ENCODE peak calls at places on chromosomes 13 and 19, in eight cellular contexts. One of them, this sample, is unnamed.

GRCh38 chr13:20713751-20714150 is 10.3 kb downstream of the IL17D start:
- DNase-seq in naive B cell: no peak
- DNase-seq in NCI-H1092 treated with DMSO at 0.1 percent for 48 hours: no peak
- DNase-seq in ELF-1: no peak
- DNase-seq in stimulated activated CD4-positive, alpha-beta T cell treated with anti-CD3 and anti-CD28 coated beads, Interleukin-2, amount 100 ng/mL, for 24 hours: no peak
- DNase-seq in ELR: peak; percentile 80
- DNase-seq in cardiac fibroblast: peak; percentile 52
- DNase-seq in GM12865: no peak
- DNase-seq in this sample: no peak

GRCh38 chr19:3738477-3739220 is 22.8 kb downstream of the APBA3 start:
- DNase-seq in naive B cell: no peak
- DNase-seq in NCI-H1092 treated with DMSO at 0.1 percent for 48 hours: no peak
- DNase-seq in ELF-1: no peak
- DNase-seq in stimulated activated CD4-positive, alpha-beta T cell treated with anti-CD3 and anti-CD28 coated beads, Interleukin-2, amount 100 ng/mL, for 24 hours: no peak
- DNase-seq in ELR: no peak
- DNase-seq in cardiac fibroblast: no peak
- DNase-seq in GM12865: no peak
- DNase-seq in this sample: no peak

GRCh38 chr13:103356226-103356864 is 290.1 kb upstream of the SLC10A2 start:
- DNase-seq in naive B cell: no peak
- DNase-seq in NCI-H1092 treated with DMSO at 0.1 percent for 48 hours: no peak
- DNase-seq in ELF-1: no peak
- DNase-seq in stimulated activated CD4-positive, alpha-beta T cell treated with anti-CD3 and anti-CD28 coated beads, Interleukin-2, amount 100 ng/mL, for 24 hours: no peak
- DNase-seq in ELR: no peak
- DNase-seq in cardiac fibroblast: no peak
- DNase-seq in GM12865: no peak
- DNase-seq in this sample: no peak

GRCh38 chr13:90732049-90732448 is 615.4 kb upstream of the MIR17HG start:
- DNase-seq in naive B cell: no peak
- DNase-seq in NCI-H1092 treated with DMSO at 0.1 percent for 48 hours: no peak
- DNase-seq in ELF-1: peak; percentile 19
- DNase-seq in stimulated activated CD4-positive, alpha-beta T cell treated with anti-CD3 and anti-CD28 coated beads, Interleukin-2, amount 100 ng/mL, for 24 hours: no peak
- DNase-seq in ELR: no peak
- DNase-seq in cardiac fibroblast: no peak
- DNase-seq in GM12865: peak; percentile 0
- DNase-seq in this sample: no peak

GRCh38 chr19:49343127-49343526 is 7.9 kb downstream of the CD37 start:
- DNase-seq in naive B cell: no peak
- DNase-seq in NCI-H1092 treated with DMSO at 0.1 percent for 48 hours: no peak
- DNase-seq in ELF-1: no peak
- DNase-seq in stimulated activated CD4-positive, alpha-beta T cell treated with anti-CD3 and anti-CD28 coated beads, Interleukin-2, amount 100 ng/mL, for 24 hours: no peak
- DNase-seq in ELR: no peak
- DNase-seq in cardiac fibroblast: no peak
- DNase-seq in GM12865: peak; percentile 50
- DNase-seq in this sample: no peak

GRCh38 chr13:42246541-42246940 is 25.4 kb upstream of the AKAP11 start:
- DNase-seq in naive B cell: no peak
- DNase-seq in NCI-H1092 treated with DMSO at 0.1 percent for 48 hours: no peak
- DNase-seq in ELF-1: no peak
- DNase-seq in stimulated activated CD4-positive, alpha-beta T cell treated with anti-CD3 and anti-CD28 coated beads, Interleukin-2, amount 100 ng/mL, for 24 hours: no peak
- DNase-seq in ELR: no peak
- DNase-seq in cardiac fibroblast: no peak
- DNase-seq in GM12865: no peak
- DNase-seq in this sample: no peak

GRCh38 chr13:112348642-112349345 is 27.4 kb upstream of the SPACA7 start:
- DNase-seq in naive B cell: no peak
- DNase-seq in NCI-H1092 treated with DMSO at 0.1 percent for 48 hours: peak; percentile 5
- DNase-seq in ELF-1: no peak
- DNase-seq in stimulated activated CD4-positive, alpha-beta T cell treated with anti-CD3 and anti-CD28 coated beads, Interleukin-2, amount 100 ng/mL, for 24 hours: no peak
- DNase-seq in ELR: no peak
- DNase-seq in cardiac fibroblast: no peak
- DNase-seq in GM12865: no peak
- DNase-seq in this sample: no peak

GRCh38 chr13:114065141-114065925 is 67.1 kb downstream of the RASA3 start:
- DNase-seq in naive B cell: peak; percentile 47
- DNase-seq in NCI-H1092 treated with DMSO at 0.1 percent for 48 hours: peak; percentile 51
- DNase-seq in ELF-1: peak; percentile 93
- DNase-seq in stimulated activated CD4-positive, alpha-beta T cell treated with anti-CD3 and anti-CD28 coated beads, Interleukin-2, amount 100 ng/mL, for 24 hours: peak; percentile 82
- DNase-seq in ELR: peak; percentile 98
- DNase-seq in cardiac fibroblast: peak; percentile 97
- DNase-seq in GM12865: peak; percentile 79
- DNase-seq in this sample: peak; percentile 34

GRCh38 chr19:35853038-35853756 is 893 bp upstream of the NPHS1 start:
- DNase-seq in naive B cell: no peak
- DNase-seq in NCI-H1092 treated with DMSO at 0.1 percent for 48 hours: no peak
- DNase-seq in ELF-1: no peak
- DNase-seq in stimulated activated CD4-positive, alpha-beta T cell treated with anti-CD3 and anti-CD28 coated beads, Interleukin-2, amount 100 ng/mL, for 24 hours: no peak
- DNase-seq in ELR: no peak
- DNase-seq in cardiac fibroblast: no peak
- DNase-seq in GM12865: no peak
- DNase-seq in this sample: no peak

GRCh38 chr19:8209111-8209964 is at the start of gene CERS4:
- DNase-seq in naive B cell: peak; percentile 90
- DNase-seq in NCI-H1092 treated with DMSO at 0.1 percent for 48 hours: peak; percentile 47
- DNase-seq in ELF-1: no peak
- DNase-seq in stimulated activated CD4-positive, alpha-beta T cell treated with anti-CD3 and anti-CD28 coated beads, Interleukin-2, amount 100 ng/mL, for 24 hours: peak; percentile 82
- DNase-seq in ELR: peak; percentile 24
- DNase-seq in cardiac fibroblast: peak; percentile 73
- DNase-seq in GM12865: peak; percentile 81
- DNase-seq in this sample: peak; percentile 94

GRCh38 chr19:6529937-6530384 is 865 bp upstream of the TNFSF9 start:
- DNase-seq in naive B cell: no peak
- DNase-seq in NCI-H1092 treated with DMSO at 0.1 percent for 48 hours: no peak
- DNase-seq in ELF-1: no peak
- DNase-seq in stimulated activated CD4-positive, alpha-beta T cell treated with anti-CD3 and anti-CD28 coated beads, Interleukin-2, amount 100 ng/mL, for 24 hours: no peak
- DNase-seq in ELR: no peak
- DNase-seq in cardiac fibroblast: no peak
- DNase-seq in GM12865: no peak
- DNase-seq in this sample: no peak

GRCh38 chr19:10670187-10670586 is 16.0 kb downstream of the ILF3 start:
- DNase-seq in naive B cell: no peak
- DNase-seq in NCI-H1092 treated with DMSO at 0.1 percent for 48 hours: no peak
- DNase-seq in ELF-1: no peak
- DNase-seq in stimulated activated CD4-positive, alpha-beta T cell treated with anti-CD3 and anti-CD28 coated beads, Interleukin-2, amount 100 ng/mL, for 24 hours: no peak
- DNase-seq in ELR: no peak
- DNase-seq in cardiac fibroblast: no peak
- DNase-seq in GM12865: no peak
- DNase-seq in this sample: no peak

GRCh38 chr13:28099396-28100148 is 804 bp downstream of the FLT3 start:
- DNase-seq in naive B cell: peak; percentile 1
- DNase-seq in NCI-H1092 treated with DMSO at 0.1 percent for 48 hours: no peak
- DNase-seq in ELF-1: peak; percentile 4
- DNase-seq in stimulated activated CD4-positive, alpha-beta T cell treated with anti-CD3 and anti-CD28 coated beads, Interleukin-2, amount 100 ng/mL, for 24 hours: no peak
- DNase-seq in ELR: no peak
- DNase-seq in cardiac fibroblast: no peak
- DNase-seq in GM12865: no peak
- DNase-seq in this sample: no peak

GRCh38 chr19:23002690-23003422 is at the start of gene ZNF728:
- DNase-seq in naive B cell: no peak
- DNase-seq in NCI-H1092 treated with DMSO at 0.1 percent for 48 hours: no peak
- DNase-seq in ELF-1: no peak
- DNase-seq in stimulated activated CD4-positive, alpha-beta T cell treated with anti-CD3 and anti-CD28 coated beads, Interleukin-2, amount 100 ng/mL, for 24 hours: no peak
- DNase-seq in ELR: no peak
- DNase-seq in cardiac fibroblast: no peak
- DNase-seq in GM12865: no peak
- DNase-seq in this sample: no peak